ENCODE peak calls at places on chromosomes 11 and 22, in nine cellular contexts. J is AG04450, E is HL-60, U is lung, M is fibroblast of mammary gland, Y is astrocyte, F is cardiac fibroblast, I is prostate gland, Z is kidney. D is an unnamed sample.

GRCh38 chr11:44145011-44145777 is 49.7 kb downstream of the EXT2 start:
- DNase-seq in J (no peak), E (no peak), U (no peak), M (no peak), Y (no peak), F (peak), I (no peak), Z (no peak), D (no peak)

GRCh38 chr11:118820412-118821357 is 29.7 kb upstream of the DDX6 start:
- DNase-seq in J (no peak), E (no peak), U (peak), M (peak), Y (peak), F (no peak), I (peak), Z (peak), D (peak)

GRCh38 chr22:19819911-19820879 is 34.5 kb downstream of the GNB1L start:
- DNase-seq in J (no peak), E (no peak), U (no peak), M (no peak), Y (no peak), F (no peak), I (no peak), Z (no peak), D (no peak)

GRCh38 chr22:46894081-46894671 is 131.7 kb downstream of the TBC1D22A start:
- DNase-seq in J (no peak), E (no peak), U (no peak), M (peak), Y (no peak), F (peak), I (no peak), Z (peak), D (no peak)

GRCh38 chr22:32531228-32531627 is 56.6 kb downstream of the FBXO7 start:
- DNase-seq in J (no peak), E (no peak), U (no peak), M (peak), Y (peak), F (peak), I (no peak), Z (peak), D (no peak)

GRCh38 chr22:37884420-37884819 is 21.7 kb upstream of the MICALL1 start:
- DNase-seq in J (no peak), E (no peak), U (no peak), M (peak), Y (no peak), F (no peak), I (no peak), Z (no peak), D (no peak)

GRCh38 chr11:9094420-9094819 is 3.0 kb upstream of the SCUBE2 start:
- DNase-seq in J (no peak), E (no peak), U (no peak), M (no peak), Y (no peak), F (no peak), I (no peak), Z (no peak), D (no peak)

GRCh38 chr11:37442576-37442975 is 844.5 kb upstream of the RAG2 start:
- DNase-seq in J (no peak), E (no peak), U (no peak), M (no peak), Y (peak), F (no peak), I (no peak), Z (no peak), D (no peak)

GRCh38 chr22:23128269-23129108 is 13.3 kb downstream of the RSPH14 start:
- DNase-seq in J (peak), E (peak), U (peak), M (peak), Y (peak), F (peak), I (peak), Z (no peak), D (peak)

GRCh38 chr11:31820438-31820818 is 9.3 kb upstream of the PAX6 start:
- DNase-seq in J (no peak), E (peak), U (no peak), M (no peak), Y (no peak), F (no peak), I (no peak), Z (no peak), D (no peak)

GRCh38 chr11:12321217-12321937 is 56.0 kb upstream of the PARVA start:
- DNase-seq in J (no peak), E (no peak), U (no peak), M (no peak), Y (no peak), F (no peak), I (no peak), Z (no peak), D (no peak)

GRCh38 chr11:26507229-26507628 is 64.8 kb downstream of the MUC15 start:
- DNase-seq in J (no peak), E (no peak), U (no peak), M (no peak), Y (no peak), F (no peak), I (no peak), Z (no peak), D (no peak)

GRCh38 chr11:763073-763463 is 14.2 kb downstream of the GATD1 start:
- DNase-seq in J (no peak), E (no peak), U (peak), M (no peak), Y (no peak), F (no peak), I (no peak), Z (peak), D (peak)

GRCh38 chr11:66842896-66843775 is at the start of gene RCE1:
- DNase-seq in J (peak), E (peak), U (peak), M (peak), Y (peak), F (peak), I (peak), Z (peak), D (peak)

GRCh38 chr11:28146123-28146751 is 38.0 kb downstream of the METTL15 start:
- DNase-seq in J (peak), E (no peak), U (no peak), M (peak), Y (peak), F (peak), I (no peak), Z (no peak), D (peak)

GRCh38 chr11:26079966-26080365 is 252.0 kb upstream of the ANO3 start:
- DNase-seq in J (no peak), E (no peak), U (no peak), M (no peak), Y (no peak), F (no peak), I (no peak), Z (no peak), D (no peak)

GRCh38 chr11:66569076-66569475 is 670 bp upstream of the CTSF start:
- DNase-seq in J (no peak), E (no peak), U (no peak), M (no peak), Y (no peak), F (no peak), I (no peak), Z (peak), D (no peak)

GRCh38 chr22:19066531-19067271 is 55.5 kb downstream of the DGCR2 start:
- DNase-seq in J (peak), E (no peak), U (no peak), M (peak), Y (peak), F (peak), I (no peak), Z (no peak), D (peak)

GRCh38 chr11:75821202-75821601 is 6.2 kb downstream of the UVRAG start:
- DNase-seq in J (no peak), E (no peak), U (no peak), M (no peak), Y (no peak), F (no peak), I (no peak), Z (no peak), D (no peak)

GRCh38 chr11:44208976-44209603 is 100.8 kb downstream of the ALX4 start:
- DNase-seq in J (no peak), E (no peak), U (no peak), M (peak), Y (peak), F (peak), I (no peak), Z (no peak), D (no peak)

GRCh38 chr22:27170491-27170890 is 513.1 kb downstream of the MIAT start:
- DNase-seq in J (no peak), E (no peak), U (no peak), M (peak), Y (peak), F (peak), I (no peak), Z (no peak), D (peak)

GRCh38 chr11:64643258-64643881 is 52.4 kb downstream of the SLC22A12 start:
- DNase-seq in J (no peak), E (no peak), U (no peak), M (no peak), Y (no peak), F (no peak), I (no peak), Z (no peak), D (no peak)

GRCh38 chr22:31926969-31927368 is 17.4 kb upstream of the YWHAH start:
- DNase-seq in J (no peak), E (no peak), U (no peak), M (no peak), Y (no peak), F (no peak), I (no peak), Z (peak), D (peak)

GRCh38 chr11:101862410-101863233 is 52.2 kb upstream of the CEP126 start:
- DNase-seq in J (no peak), E (no peak), U (no peak), M (peak), Y (peak), F (peak), I (no peak), Z (no peak), D (peak)

GRCh38 chr22:44207981-44208317 is 27.2 kb downstream of the PARVG start:
- DNase-seq in J (no peak), E (no peak), U (no peak), M (no peak), Y (no peak), F (no peak), I (no peak), Z (no peak), D (no peak)

GRCh38 chr11:66853242-66854229 is 3.3 kb upstream of the LRFN4 start:
- DNase-seq in J (no peak), E (no peak), U (no peak), M (no peak), Y (no peak), F (no peak), I (no peak), Z (peak), D (no peak)

GRCh38 chr11:17550455-17551346 is 3.6 kb downstream of the OTOG start:
- DNase-seq in J (no peak), E (no peak), U (no peak), M (peak), Y (no peak), F (no peak), I (no peak), Z (no peak), D (peak)

GRCh38 chr11:120043323-120043945 is 94.5 kb downstream of the TRIM29 start:
- DNase-seq in J (no peak), E (no peak), U (no peak), M (no peak), Y (no peak), F (no peak), I (no peak), Z (no peak), D (peak)

GRCh38 chr11:24515632-24516031 is 18.8 kb downstream of the LUZP2 start:
- DNase-seq in J (no peak), E (no peak), U (no peak), M (no peak), Y (no peak), F (no peak), I (no peak), Z (no peak), D (no peak)

GRCh38 chr11:60924906-60925684 is 835 bp downstream of the TMEM132A start:
- DNase-seq in J (no peak), E (no peak), U (no peak), M (no peak), Y (no peak), F (no peak), I (no peak), Z (no peak), D (peak)

GRCh38 chr11:31910950-31911576 is 99.9 kb upstream of the PAX6 start:
- DNase-seq in J (no peak), E (no peak), U (no peak), M (no peak), Y (no peak), F (no peak), I (no peak), Z (no peak), D (no peak)

GRCh38 chr22:19533857-19534256 is 9.6 kb upstream of the CLDN5 start:
- DNase-seq in J (no peak), E (no peak), U (no peak), M (no peak), Y (no peak), F (no peak), I (no peak), Z (no peak), D (no peak)

GRCh38 chr11:7673724-7674434 is 579 bp upstream of the CYB5R2 start:
- DNase-seq in J (no peak), E (no peak), U (no peak), M (peak), Y (no peak), F (no peak), I (no peak), Z (peak), D (peak)

GRCh38 chr11:34755671-34756070 is 134.8 kb downstream of the EHF start:
- DNase-seq in J (no peak), E (no peak), U (no peak), M (no peak), Y (no peak), F (no peak), I (no peak), Z (no peak), D (no peak)

GRCh38 chr22:46779023-46779422 is 16.6 kb downstream of the TBC1D22A start:
- DNase-seq in J (no peak), E (no peak), U (no peak), M (no peak), Y (no peak), F (no peak), I (no peak), Z (no peak), D (no peak)

GRCh38 chr11:3836903-3837302 is 3.9 kb downstream of the RHOG start:
- DNase-seq in J (no peak), E (peak), U (no peak), M (no peak), Y (no peak), F (no peak), I (no peak), Z (peak), D (no peak)

GRCh38 chr11:3835752-3836151 is 5.0 kb downstream of the RHOG start:
- DNase-seq in J (no peak), E (peak), U (no peak), M (no peak), Y (no peak), F (no peak), I (no peak), Z (no peak), D (no peak)

GRCh38 chr11:3833461-3833860 is 7.3 kb downstream of the RHOG start:
- DNase-seq in J (no peak), E (no peak), U (no peak), M (no peak), Y (no peak), F (no peak), I (no peak), Z (no peak), D (no peak)

GRCh38 chr11:3834349-3835099 is 6.2 kb downstream of the RHOG start:
- DNase-seq in J (no peak), E (peak), U (peak), M (no peak), Y (no peak), F (no peak), I (no peak), Z (no peak), D (no peak)

DNA sequence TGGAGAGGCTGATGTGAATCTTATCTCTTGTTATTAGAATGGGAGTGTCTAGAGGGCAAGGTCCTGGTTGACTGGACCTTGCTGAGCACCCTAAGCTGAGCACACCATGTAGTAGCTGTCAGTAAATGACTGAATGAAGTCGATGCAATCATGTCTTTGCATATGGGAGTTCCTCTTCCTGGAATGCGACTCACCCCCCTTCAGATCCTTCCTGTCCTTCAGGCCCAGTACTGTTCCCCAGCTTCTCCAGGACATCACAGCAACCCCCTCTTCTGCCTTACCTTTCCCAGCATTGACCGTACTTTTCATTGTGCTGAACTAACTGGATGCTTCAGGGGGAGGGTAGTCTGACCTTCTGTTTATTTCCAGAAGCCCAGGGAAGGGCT is 5.7 kb downstream of the RHOG start:
- DNase-seq in J (no peak), E (peak), U (no peak), M (peak), Y (no peak), F (peak), I (no peak), Z (no peak), D (peak)
- H3K4me3 ChIP-seq in J (no peak), E (peak), U (no peak), M (no peak), Y (no peak), F (no peak), I (no peak), Z (no peak), D (no peak)

GRCh38 chr11:125083312-125084056 is 20.4 kb downstream of the SLC37A2 start:
- DNase-seq in J (no peak), E (no peak), U (no peak), M (no peak), Y (no peak), F (no peak), I (no peak), Z (no peak), D (no peak)

GRCh38 chr11:125086633-125087296 is 23.7 kb downstream of the SLC37A2 start:
- DNase-seq in J (no peak), E (no peak), U (no peak), M (no peak), Y (no peak), F (no peak), I (no peak), Z (peak), D (no peak)

GRCh38 chr11:125084761-125085231 is 21.7 kb downstream of the SLC37A2 start:
- DNase-seq in J (no peak), E (no peak), U (no peak), M (no peak), Y (no peak), F (no peak), I (no peak), Z (no peak), D (no peak)

GRCh38 chr11:125084057-125084416 is 20.9 kb downstream of the SLC37A2 start:
- DNase-seq in J (no peak), E (no peak), U (no peak), M (no peak), Y (no peak), F (no peak), I (no peak), Z (no peak), D (no peak)

DNA sequence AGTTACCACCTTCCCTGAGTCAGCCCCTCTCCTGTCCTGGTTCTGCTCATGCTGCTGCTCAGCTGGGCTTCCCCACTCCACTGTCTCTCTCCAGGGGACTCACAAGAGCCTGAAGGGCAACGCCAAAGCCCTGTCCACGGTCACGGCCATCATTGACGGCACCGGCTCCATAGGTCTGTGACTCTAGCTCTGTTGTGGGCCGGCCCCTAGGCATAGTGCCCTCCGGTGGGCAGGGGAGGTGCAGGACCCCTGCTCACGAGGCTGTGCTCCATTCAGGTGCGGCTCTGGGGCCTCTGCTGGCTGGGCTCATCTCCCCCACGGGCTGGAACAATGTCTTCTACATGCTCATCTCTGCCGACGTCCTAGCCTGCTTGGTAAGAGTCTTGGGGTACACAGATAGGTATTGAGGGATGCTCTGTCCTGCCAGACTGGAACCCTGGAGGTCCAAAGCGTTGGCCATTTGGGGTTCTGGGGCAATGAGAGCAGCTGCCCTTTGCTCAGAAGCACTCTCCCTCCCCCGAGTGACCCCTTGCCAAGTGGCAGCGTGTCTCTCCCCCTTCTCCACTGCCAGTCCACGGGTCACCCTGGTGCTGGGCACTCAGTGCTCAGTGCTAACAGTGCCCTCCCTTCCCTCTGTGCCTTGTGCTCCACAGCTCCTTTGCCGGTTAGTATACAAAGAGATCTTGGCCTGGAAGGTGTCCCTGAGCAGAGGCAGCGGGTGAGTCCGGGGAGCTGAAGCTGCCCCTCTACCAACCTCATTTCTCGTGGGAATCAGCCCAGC is 22.4 kb downstream of the SLC37A2 start:
- DNase-seq in J (no peak), E (no peak), U (no peak), M (no peak), Y (no peak), F (no peak), I (no peak), Z (no peak), D (no peak)
- TF ChIP-seq CTCF in J (no peak), E (no peak), U (no peak), M (no peak), Y (no peak), F (no peak), I (no peak), Z (no peak), D (no peak)

DNA sequence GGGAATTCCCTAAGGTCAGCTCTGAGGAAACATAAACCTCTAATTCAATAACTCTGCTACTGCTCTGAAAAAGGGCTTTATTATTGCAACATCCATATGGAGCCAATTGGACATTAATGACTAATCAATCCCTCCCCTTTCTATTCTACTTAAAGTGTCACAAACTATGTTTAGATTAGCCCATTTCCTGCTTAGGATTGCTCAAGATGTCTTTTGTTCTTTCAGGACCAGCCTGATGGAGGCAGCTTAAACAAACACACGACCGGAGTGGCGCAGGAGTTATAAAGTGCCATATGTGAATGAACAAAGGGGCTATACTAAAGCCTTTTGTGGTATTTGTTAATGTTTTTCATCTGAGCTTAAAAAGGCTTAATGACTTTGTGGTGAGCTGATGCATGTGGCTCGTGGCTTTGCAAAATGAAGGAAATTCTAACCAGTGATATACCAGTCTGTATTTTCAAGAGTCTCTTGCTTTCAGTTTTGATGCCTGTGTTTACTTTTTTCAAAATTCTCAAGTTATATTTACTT is 354.4 kb downstream of the SOX6 start:
- DNase-seq in J (peak), E (no peak), U (peak), M (peak), Y (peak), F (peak), I (peak), Z (no peak), D (peak)
- H3K4me3 ChIP-seq in J (peak), E (no peak), U (no peak), M (no peak), Y (no peak), F (no peak), I (no peak), Z (no peak), D (no peak)

DNA sequence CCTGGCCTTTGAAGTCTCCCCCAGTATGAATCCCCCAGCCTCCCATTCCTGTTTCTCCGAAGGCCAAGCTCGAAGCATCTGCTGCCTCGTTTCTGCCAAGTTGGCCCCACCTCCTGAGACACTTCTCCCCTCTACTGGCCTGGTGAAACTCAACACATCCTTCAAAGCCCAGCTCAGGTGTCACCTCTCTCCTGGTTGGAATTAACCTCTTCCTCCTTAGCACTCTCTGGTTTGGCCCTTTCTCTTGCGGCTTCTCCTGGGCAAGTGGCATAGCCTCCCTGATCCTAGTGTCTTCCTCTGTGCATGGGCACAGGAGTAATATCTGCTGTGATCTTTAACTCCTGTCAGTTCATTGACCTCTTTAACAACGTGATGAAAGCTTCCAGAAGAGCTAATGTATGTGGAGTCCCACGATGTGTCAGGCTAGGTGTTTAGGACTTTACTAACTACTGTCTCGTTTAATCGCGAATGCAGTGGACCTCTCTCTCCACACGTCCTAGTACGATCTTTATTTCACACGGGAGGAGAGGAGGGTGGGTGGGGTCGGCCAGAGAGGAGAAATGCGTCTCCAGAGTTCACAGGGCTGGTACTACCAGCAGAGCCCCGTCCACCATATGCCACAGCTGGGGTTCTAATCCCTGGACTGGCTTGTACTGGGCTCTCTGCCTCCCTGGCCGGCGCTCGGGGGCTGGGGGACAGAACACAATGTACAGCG is 824 bp upstream of the PTPRJ start:
- DNase-seq in J (no peak), E (no peak), U (no peak), M (no peak), Y (no peak), F (no peak), I (no peak), Z (peak), D (no peak)
- TF ChIP-seq CTCF in J (no peak), E (no peak), U (no peak), M (no peak), Y (no peak), F (no peak), I (no peak), Z (no peak), D (no peak)